ENCODE peak calls at places on chromosomes 7 and 10, in four cellular contexts. Y, K, X and F are unnamed samples.

GRCh38 chr10:34911661-34912205 is 96.6 kb upstream of the PARD3 start:
- DNase-seq in X (no peak), K (no peak), Y (no peak), F (no peak)

GRCh38 chr7:157434231-157434630 is 97.4 kb downstream of the DNAJB6 start:
- DNase-seq in X (no peak), Y (no peak), K (no peak), F (no peak)

GRCh38 chr7:80935971-80936370 is 17.1 kb upstream of the SEMA3C start:
- DNase-seq in X (no peak), K (no peak), Y (no peak), F (no peak)

GRCh38 chr7:79515358-79515757 is 61.9 kb upstream of the MAGI2 start:
- DNase-seq in K (no peak), Y (no peak), X (no peak), F (no peak)

GRCh38 chr7:13910805-13911551 is 78.5 kb downstream of the ETV1 start:
- DNase-seq in K (no peak), X (no peak), Y (no peak), F (no peak)

GRCh38 chr10:98267894-98268693 is at the start of gene LOXL4:
- DNase-seq in X (no peak), K (peak; percentile 26), Y (no peak), F (no peak)

GRCh38 chr7:36911788-36912187 is 187.5 kb upstream of the AOAH start:
- DNase-seq in K (no peak), X (no peak), Y (no peak), F (no peak)

GRCh38 chr10:98088186-98088971 is 46.1 kb upstream of the R3HCC1L start:
- DNase-seq in X (no peak), Y (no peak), K (no peak), F (no peak)

GRCh38 chr10:71241899-71242620 is 29.7 kb downstream of the UNC5B start:
- DNase-seq in X (no peak), Y (no peak), K (peak; percentile 50), F (no peak)

GRCh38 chr10:122962405-122962804 is 8.4 kb upstream of the C10orf88 start:
- DNase-seq in X (no peak), K (no peak), Y (no peak), F (no peak)

GRCh38 chr10:30435068-30435422 is 1.1 kb downstream of the MAP3K8 start:
- DNase-seq in Y (no peak), X (peak; percentile 41), K (peak; percentile 29), F (no peak)

GRCh38 chr7:50324113-50324512 is 19.6 kb downstream of the IKZF1 start:
- DNase-seq in Y (no peak), X (no peak), K (no peak), F (no peak)

GRCh38 chr7:29095666-29096560 is 50.4 kb downstream of the CPVL start:
- DNase-seq in Y (no peak), K (no peak), X (no peak), F (no peak)

GRCh38 chr7:144747961-144748360 is 87.9 kb downstream of the TPK1 start:
- DNase-seq in K (no peak), Y (no peak), X (no peak), F (no peak)

GRCh38 chr7:106660862-106661720 is at the start of gene CCDC71L:
- DNase-seq in K (peak; percentile 90), X (peak; percentile 95), Y (peak; percentile 94), F (peak; percentile 82)

GRCh38 chr7:111532625-111533024 is 29.7 kb downstream of the IMMP2L start:
- DNase-seq in X (no peak), Y (no peak), K (no peak), F (no peak)

GRCh38 chr10:100739516-100740368 is 5.6 kb upstream of the PAX2 start:
- DNase-seq in K (no peak), Y (no peak), X (no peak), F (no peak)

GRCh38 chr7:18684899-18685298 is 189.3 kb downstream of the HDAC9 start:
- DNase-seq in X (no peak), K (no peak), Y (no peak), F (no peak)

GRCh38 chr10:30857803-30858202 is 173.9 kb downstream of the ZNF438 start:
- DNase-seq in K (peak; percentile 53), X (peak; percentile 73), Y (no peak), F (peak; percentile 26)

GRCh38 chr7:116216956-116217570 is 6.7 kb downstream of the TES start:
- DNase-seq in Y (no peak), X (no peak), K (peak; percentile 70), F (no peak)